ENCODE peak calls at places on chromosomes 11 and 22, in four cellular contexts. One of them, this sample, is unnamed.

GRCh38 chr11:61963016-61963281 is 4.5 kb downstream of the FTH1 start:
- DNase-seq in fibroblast of the aortic adventitia: peak; percentile 87
- DNase-seq in endothelial cell of umbilical vein: peak; percentile 30
- DNase-seq in prostate gland: no peak
- DNase-seq in this sample: no peak

GRCh38 chr11:11667056-11667455 is 45.3 kb upstream of the GALNT18 start:
- DNase-seq in fibroblast of the aortic adventitia: peak; percentile 9
- DNase-seq in prostate gland: no peak
- DNase-seq in endothelial cell of umbilical vein: no peak
- DNase-seq in this sample: peak; percentile 38

GRCh38 chr22:40033586-40034380 is 39.0 kb downstream of the FAM83F start:
- DNase-seq in fibroblast of the aortic adventitia: no peak
- DNase-seq in endothelial cell of umbilical vein: no peak
- DNase-seq in prostate gland: no peak
- DNase-seq in this sample: no peak

GRCh38 chr11:130216591-130217132 is 57.1 kb downstream of the ST14 start:
- DNase-seq in fibroblast of the aortic adventitia: no peak
- DNase-seq in prostate gland: no peak
- DNase-seq in endothelial cell of umbilical vein: no peak
- DNase-seq in this sample: no peak

GRCh38 chr11:128632151-128632791 is 44.9 kb upstream of the ETS1 start:
- DNase-seq in prostate gland: no peak
- DNase-seq in fibroblast of the aortic adventitia: peak; percentile 75
- DNase-seq in endothelial cell of umbilical vein: peak; percentile 59
- DNase-seq in this sample: peak; percentile 68

GRCh38 chr11:18222814-18223421 is 13.7 kb downstream of the SAA4 start:
- DNase-seq in prostate gland: no peak
- DNase-seq in fibroblast of the aortic adventitia: no peak
- DNase-seq in endothelial cell of umbilical vein: no peak
- DNase-seq in this sample: no peak

GRCh38 chr11:35618497-35619029 is 303 bp downstream of the FJX1 start:
- DNase-seq in endothelial cell of umbilical vein: no peak
- DNase-seq in prostate gland: no peak
- DNase-seq in fibroblast of the aortic adventitia: no peak
- DNase-seq in this sample: peak; percentile 38

GRCh38 chr22:22908495-22908861 is 20.9 kb downstream of the IGLL5 start:
- DNase-seq in fibroblast of the aortic adventitia: no peak
- DNase-seq in endothelial cell of umbilical vein: no peak
- DNase-seq in prostate gland: no peak
- DNase-seq in this sample: no peak

GRCh38 chr11:113314389-113315301 is at the start of gene TTC12:
- DNase-seq in fibroblast of the aortic adventitia: peak; percentile 78
- DNase-seq in prostate gland: peak; percentile 89
- DNase-seq in endothelial cell of umbilical vein: peak; percentile 93
- DNase-seq in this sample: peak; percentile 79

GRCh38 chr11:7597620-7598019 is 75.7 kb downstream of the CYB5R2 start:
- DNase-seq in endothelial cell of umbilical vein: no peak
- DNase-seq in prostate gland: peak; percentile 92
- DNase-seq in fibroblast of the aortic adventitia: no peak
- DNase-seq in this sample: no peak

GRCh38 chr11:1283091-1283511 is 26.3 kb downstream of the TOLLIP start:
- DNase-seq in prostate gland: no peak
- DNase-seq in endothelial cell of umbilical vein: no peak
- DNase-seq in fibroblast of the aortic adventitia: no peak
- DNase-seq in this sample: no peak

GRCh38 chr22:19663286-19663815 is 51.0 kb upstream of the SEPTIN5 start:
- DNase-seq in prostate gland: no peak
- DNase-seq in endothelial cell of umbilical vein: peak; percentile 94
- DNase-seq in fibroblast of the aortic adventitia: peak; percentile 95
- DNase-seq in this sample: peak; percentile 83

GRCh38 chr22:44395116-44396005 is 82.6 kb upstream of the SHISAL1 start:
- DNase-seq in endothelial cell of umbilical vein: no peak
- DNase-seq in prostate gland: no peak
- DNase-seq in fibroblast of the aortic adventitia: no peak
- DNase-seq in this sample: no peak

GRCh38 chr11:1701041-1701807 is 4.2 kb downstream of the KRTAP5-6 start:
- DNase-seq in fibroblast of the aortic adventitia: no peak
- DNase-seq in endothelial cell of umbilical vein: no peak
- DNase-seq in prostate gland: no peak
- DNase-seq in this sample: no peak

GRCh38 chr11:18392434-18393321 is 1.7 kb upstream of the LDHA start:
- DNase-seq in fibroblast of the aortic adventitia: peak; percentile 46
- DNase-seq in endothelial cell of umbilical vein: no peak
- DNase-seq in prostate gland: no peak
- DNase-seq in this sample: no peak

GRCh38 chr22:48358886-48359612 is 1468.6 kb downstream of the BRD1 start:
- DNase-seq in fibroblast of the aortic adventitia: no peak
- DNase-seq in prostate gland: no peak
- DNase-seq in endothelial cell of umbilical vein: no peak
- DNase-seq in this sample: no peak

GRCh38 chr11:34487430-34487829 is 26.2 kb downstream of the ELF5 start:
- DNase-seq in endothelial cell of umbilical vein: no peak
- DNase-seq in prostate gland: no peak
- DNase-seq in fibroblast of the aortic adventitia: no peak
- DNase-seq in this sample: no peak

GRCh38 chr11:37442576-37442975 is 844.5 kb upstream of the RAG2 start:
- DNase-seq in endothelial cell of umbilical vein: no peak
- DNase-seq in prostate gland: no peak
- DNase-seq in fibroblast of the aortic adventitia: no peak
- DNase-seq in this sample: no peak

GRCh38 chr22:20442485-20443284 is 5.1 kb upstream of the SCARF2 start:
- DNase-seq in fibroblast of the aortic adventitia: no peak
- DNase-seq in prostate gland: no peak
- DNase-seq in endothelial cell of umbilical vein: no peak
- DNase-seq in this sample: no peak

GRCh38 chr22:30038219-30038618 is 42.0 kb upstream of the HORMAD2 start:
- DNase-seq in fibroblast of the aortic adventitia: peak; percentile 82
- DNase-seq in prostate gland: no peak
- DNase-seq in endothelial cell of umbilical vein: peak; percentile 68
- DNase-seq in this sample: peak; percentile 96

GRCh38 chr11:126391970-126392637 is 36.6 kb downstream of the ST3GAL4 start:
- DNase-seq in fibroblast of the aortic adventitia: no peak
- DNase-seq in endothelial cell of umbilical vein: no peak
- DNase-seq in prostate gland: no peak
- DNase-seq in this sample: no peak
- TF ChIP-seq CTCF in fibroblast of the aortic adventitia: no peak
- TF ChIP-seq CTCF in endothelial cell of umbilical vein: no peak
- TF ChIP-seq CTCF in prostate gland: no peak
- TF ChIP-seq CTCF in this sample: peak; percentile 6

DNA sequence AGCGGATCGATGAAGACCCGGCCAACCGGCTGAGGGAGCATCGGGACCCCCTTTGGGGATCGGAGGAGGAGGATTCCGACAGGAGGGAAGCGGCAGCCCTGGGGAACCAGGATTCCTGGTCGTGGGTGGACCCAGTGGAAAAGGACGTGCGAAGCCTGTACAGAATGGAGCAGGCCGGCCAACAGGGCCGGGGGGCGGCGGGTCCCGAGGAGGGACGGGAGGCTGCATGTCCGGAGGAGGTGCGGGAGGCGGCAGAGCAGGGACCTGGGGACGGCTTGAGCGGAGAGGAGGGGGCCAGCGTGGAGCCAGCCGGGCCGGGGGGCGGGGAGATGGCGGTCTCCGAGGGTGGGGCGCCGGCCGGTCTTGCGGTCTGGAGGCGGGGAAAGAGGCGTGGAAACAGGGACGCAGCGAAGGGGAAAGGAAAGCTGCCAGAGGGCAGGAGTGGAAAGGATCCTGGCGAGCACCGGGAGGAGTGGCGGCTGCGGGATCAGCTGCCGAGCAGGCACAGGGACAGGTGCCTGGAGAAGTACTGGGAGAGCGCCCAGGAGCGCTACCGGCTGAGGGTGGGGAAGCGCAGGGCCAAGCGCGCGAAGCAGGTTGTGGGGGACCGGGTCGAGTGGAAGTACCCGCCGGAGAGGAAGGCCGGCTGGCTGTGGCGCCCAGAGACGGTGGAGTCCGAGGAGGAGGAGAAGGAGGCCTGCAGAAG is at the start of gene ANO5:
- DNase-seq in endothelial cell of umbilical vein: peak; percentile 20
- DNase-seq in prostate gland: peak; percentile 27
- DNase-seq in fibroblast of the aortic adventitia: no peak
- DNase-seq in this sample: no peak
- H3K4me3 ChIP-seq in endothelial cell of umbilical vein: peak within 1 kb of the TSS; percentile 72
- H3K4me3 ChIP-seq in prostate gland: peak within 1 kb of the TSS; percentile 53
- H3K4me3 ChIP-seq in fibroblast of the aortic adventitia: peak within 1 kb of the TSS; percentile 18
- H3K4me3 ChIP-seq in this sample: no peak within 1 kb of the TSS

GRCh38 chr11:110128161-110128560 is 35.0 kb downstream of the ZC3H12C start:
- DNase-seq in prostate gland: no peak
- DNase-seq in fibroblast of the aortic adventitia: peak; percentile 63
- DNase-seq in endothelial cell of umbilical vein: no peak
- DNase-seq in this sample: peak; percentile 84

GRCh38 chr11:110124605-110125004 is 31.4 kb downstream of the ZC3H12C start:
- DNase-seq in fibroblast of the aortic adventitia: no peak
- DNase-seq in endothelial cell of umbilical vein: no peak
- DNase-seq in prostate gland: no peak
- DNase-seq in this sample: peak; percentile 36

GRCh38 chr11:110126936-110127335 is 33.7 kb downstream of the ZC3H12C start:
- DNase-seq in endothelial cell of umbilical vein: no peak
- DNase-seq in prostate gland: no peak
- DNase-seq in fibroblast of the aortic adventitia: no peak
- DNase-seq in this sample: no peak

GRCh38 chr11:110123003-110123402 is 29.8 kb downstream of the ZC3H12C start:
- DNase-seq in prostate gland: no peak
- DNase-seq in endothelial cell of umbilical vein: no peak
- DNase-seq in fibroblast of the aortic adventitia: peak; percentile 86
- DNase-seq in this sample: peak; percentile 63

GRCh38 chr11:110125632-110126031 is 32.4 kb downstream of the ZC3H12C start:
- DNase-seq in prostate gland: no peak
- DNase-seq in fibroblast of the aortic adventitia: peak; percentile 40
- DNase-seq in endothelial cell of umbilical vein: no peak
- DNase-seq in this sample: peak; percentile 96
- TF ChIP-seq CTCF in prostate gland: no peak
- TF ChIP-seq CTCF in fibroblast of the aortic adventitia: no peak
- TF ChIP-seq CTCF in endothelial cell of umbilical vein: no peak
- TF ChIP-seq CTCF in this sample: no peak

DNA sequence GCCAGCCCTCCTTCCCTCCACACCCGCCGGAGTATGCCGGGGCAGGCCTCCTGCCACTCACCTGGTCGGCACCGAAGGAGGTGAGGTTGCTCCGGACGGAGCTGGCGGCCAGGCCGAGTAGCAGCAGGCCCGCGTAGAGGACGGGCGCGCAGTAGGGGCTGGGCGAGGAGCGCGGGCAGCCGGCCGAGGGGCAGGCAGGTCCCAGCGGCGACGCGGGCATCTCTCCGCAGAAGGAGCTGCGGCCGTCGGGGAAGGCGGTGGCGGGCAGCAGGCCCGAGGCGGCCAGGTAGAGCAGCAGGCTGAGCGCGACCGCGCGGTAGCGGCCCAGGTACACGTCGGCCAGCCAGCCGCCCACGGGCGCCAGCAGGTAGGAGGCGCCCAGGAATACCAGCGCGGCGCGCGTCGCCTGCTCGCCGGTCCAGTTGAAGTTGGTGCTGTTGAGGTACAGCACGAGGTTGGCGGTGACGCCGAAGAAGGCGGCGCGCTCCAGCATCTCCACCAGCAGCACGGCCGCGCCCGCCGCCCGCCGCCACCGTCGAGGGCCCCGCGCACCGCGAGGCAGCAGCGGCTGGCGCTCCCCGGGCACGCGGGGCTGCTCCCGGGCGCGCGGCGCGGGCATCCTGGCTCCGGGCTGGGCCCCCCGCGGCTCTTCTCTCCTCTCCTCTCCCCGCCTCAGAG is 904 bp downstream of the SLC15A3 start:
- DNase-seq in fibroblast of the aortic adventitia: no peak
- DNase-seq in prostate gland: no peak
- DNase-seq in endothelial cell of umbilical vein: no peak
- DNase-seq in this sample: no peak
- H3K4me3 ChIP-seq in fibroblast of the aortic adventitia: peak overlapping the region; percentile 48
- H3K4me3 ChIP-seq in prostate gland: peak overlapping the region; percentile 25
- H3K4me3 ChIP-seq in endothelial cell of umbilical vein: no peak overlapping the region
- H3K4me3 ChIP-seq in this sample: no peak overlapping the region

DNA sequence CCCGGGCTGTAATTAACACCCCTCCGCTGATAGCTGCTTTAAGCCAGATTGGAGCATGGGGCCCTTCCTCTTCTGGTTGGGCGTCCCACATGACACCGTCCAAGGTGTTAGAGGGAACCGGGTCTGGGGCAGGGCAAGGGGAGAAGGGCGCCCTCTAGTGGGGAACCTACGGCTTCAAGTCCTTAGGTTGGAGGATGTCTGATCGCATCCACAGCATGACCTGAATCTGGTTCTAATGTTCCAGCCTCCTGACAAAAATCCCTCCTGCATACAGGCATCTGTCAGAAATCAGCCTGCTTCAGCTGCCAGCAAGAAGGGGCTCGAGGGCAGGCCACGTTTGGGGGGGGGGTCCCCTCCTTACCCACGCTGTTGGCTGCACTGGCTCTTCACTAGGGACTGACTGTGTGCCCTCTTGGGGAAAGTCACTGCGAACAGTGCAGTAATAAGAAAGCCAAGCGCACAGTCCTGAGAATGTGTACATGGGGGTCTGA is 94.2 kb upstream of the TBCEL start:
- DNase-seq in fibroblast of the aortic adventitia: peak; percentile 46
- DNase-seq in prostate gland: peak; percentile 10
- DNase-seq in endothelial cell of umbilical vein: peak; percentile 40
- DNase-seq in this sample: peak; percentile 38
- TF ChIP-seq CTCF in fibroblast of the aortic adventitia: peak; percentile 62
- TF ChIP-seq CTCF in prostate gland: peak; percentile 26
- TF ChIP-seq CTCF in endothelial cell of umbilical vein: peak; percentile 67
- TF ChIP-seq CTCF in this sample: peak; percentile 59

GRCh38 chr22:45452565-45453449 is 39.3 kb downstream of the RIBC2 start:
- DNase-seq in endothelial cell of umbilical vein: no peak
- DNase-seq in prostate gland: no peak
- DNase-seq in fibroblast of the aortic adventitia: peak; percentile 56
- DNase-seq in this sample: peak; percentile 88

GRCh38 chr22:45450101-45450785 is 36.8 kb downstream of the RIBC2 start:
- DNase-seq in prostate gland: no peak
- DNase-seq in fibroblast of the aortic adventitia: no peak
- DNase-seq in endothelial cell of umbilical vein: no peak
- DNase-seq in this sample: peak; percentile 49

GRCh38 chr22:45451988-45452387 is 38.5 kb downstream of the RIBC2 start:
- DNase-seq in prostate gland: no peak
- DNase-seq in endothelial cell of umbilical vein: no peak
- DNase-seq in fibroblast of the aortic adventitia: no peak
- DNase-seq in this sample: no peak

GRCh38 chr22:45448431-45448830 is 34.9 kb downstream of the RIBC2 start:
- DNase-seq in fibroblast of the aortic adventitia: peak; percentile 95
- DNase-seq in prostate gland: no peak
- DNase-seq in endothelial cell of umbilical vein: no peak
- DNase-seq in this sample: peak; percentile 80

GRCh38 chr22:45450931-45451651 is 37.6 kb downstream of the RIBC2 start:
- DNase-seq in endothelial cell of umbilical vein: no peak
- DNase-seq in prostate gland: peak; percentile 27
- DNase-seq in fibroblast of the aortic adventitia: peak; percentile 99
- DNase-seq in this sample: peak; percentile 99
- H3K4me3 ChIP-seq in endothelial cell of umbilical vein: no peak overlapping the region
- H3K4me3 ChIP-seq in prostate gland: no peak overlapping the region
- H3K4me3 ChIP-seq in fibroblast of the aortic adventitia: no peak overlapping the region
- H3K4me3 ChIP-seq in this sample: no peak overlapping the region

GRCh38 chr11:69012092-69013008 is 696 bp downstream of the MRGPRF start:
- DNase-seq in fibroblast of the aortic adventitia: peak; percentile 36
- DNase-seq in endothelial cell of umbilical vein: no peak
- DNase-seq in prostate gland: no peak
- DNase-seq in this sample: peak; percentile 56
- TF ChIP-seq CTCF in fibroblast of the aortic adventitia: no peak
- TF ChIP-seq CTCF in endothelial cell of umbilical vein: no peak
- TF ChIP-seq CTCF in prostate gland: no peak
- TF ChIP-seq CTCF in this sample: no peak

This sample was measured in fibroblast of mammary gland.